ENCODE peak calls at places on chromosomes 2 and 18, in eight cellular contexts. N is heart left ventricle, D is ovary, M is breast epithelium, H is Peyer's patch, G is A673, X is kidney, Q is cardiac muscle cell. T is an unnamed sample.

GRCh38 chr2:182548031-182548950 is 121.5 kb upstream of the PDE1A start:
- DNase-seq in H (no peak), G (no peak), N (no peak), X (no peak), M (no peak), D (no peak), Q (peak; percentile 64), T (no peak)

GRCh38 chr18:30376515-30376914 is 666.0 kb downstream of the DSC3 start:
- DNase-seq in G (peak; percentile 33), Q (no peak), H (no peak), X (no peak), D (no peak), N (no peak), M (no peak), T (no peak)

GRCh38 chr2:224650815-224651439 is 65.2 kb downstream of the CCDC195 start:
- DNase-seq in X (no peak), N (no peak), D (no peak), H (no peak), M (no peak), G (peak; percentile 70), Q (peak; percentile 63), T (no peak)

GRCh38 chr2:10675126-10675525 is 14.6 kb downstream of the NOL10 start:
- DNase-seq in H (no peak), M (no peak), Q (no peak), X (no peak), G (no peak), D (no peak), N (no peak), T (no peak)

GRCh38 chr2:168174761-168175160 is 72.6 kb downstream of the STK39 start:
- DNase-seq in D (no peak), X (no peak), G (no peak), Q (no peak), N (no peak), M (no peak), H (no peak), T (no peak)

GRCh38 chr2:139867601-139868226 is 1087.5 kb upstream of the NXPH2 start:
- DNase-seq in G (peak; percentile 33), N (no peak), X (no peak), M (no peak), H (no peak), Q (no peak), D (no peak), T (no peak)

GRCh38 chr2:28407976-28408690 is 15.5 kb downstream of the FOSL2 start:
- DNase-seq in N (no peak), Q (no peak), G (no peak), D (no peak), M (no peak), X (no peak), H (no peak), T (no peak)

GRCh38 chr2:44136186-44136585 is 32.5 kb upstream of the PPM1B start:
- DNase-seq in D (no peak), Q (no peak), H (no peak), X (no peak), M (no peak), G (no peak), N (no peak), T (peak; percentile 58)

GRCh38 chr2:214810670-214811069 is 1.2 kb upstream of the BARD1 start:
- DNase-seq in M (no peak), D (peak; percentile 22), H (no peak), N (no peak), Q (no peak), X (peak; percentile 69), G (no peak), T (no peak)

GRCh38 chr2:180337136-180337535 is 330.0 kb upstream of the CWC22 start:
- DNase-seq in D (no peak), M (no peak), X (no peak), Q (no peak), N (no peak), H (no peak), G (no peak), T (no peak)

GRCh38 chr2:142872900-142873724 is 4.4 kb upstream of the KYNU start:
- DNase-seq in X (no peak), Q (no peak), G (peak; percentile 21), H (no peak), D (no peak), N (no peak), M (no peak), T (no peak)

GRCh38 chr2:28282248-28282647 is 110.4 kb upstream of the FOSL2 start:
- DNase-seq in H (no peak), M (no peak), Q (no peak), X (no peak), D (no peak), N (no peak), G (no peak), T (no peak)

GRCh38 chr2:3355951-3356569 is 21.6 kb downstream of the EIPR1 start:
- DNase-seq in D (no peak), M (no peak), H (no peak), N (no peak), X (no peak), Q (no peak), G (no peak), T (no peak)

GRCh38 chr2:147777408-147777807 is 67.4 kb upstream of the ACVR2A start:
- DNase-seq in Q (no peak), G (no peak), D (no peak), X (no peak), H (no peak), N (no peak), M (no peak), T (no peak)

GRCh38 chr2:105369777-105370690 is 28.8 kb downstream of the FHL2 start:
- DNase-seq in M (peak; percentile 90), H (peak; percentile 83), D (peak; percentile 88), N (peak; percentile 85), G (peak; percentile 91), X (peak; percentile 94), Q (peak; percentile 83), T (peak; percentile 64)

GRCh38 chr2:179222076-179222475 is 42.6 kb downstream of the SESTD1 start:
- DNase-seq in D (no peak), G (no peak), N (no peak), X (no peak), M (no peak), Q (no peak), H (no peak), T (no peak)

GRCh38 chr2:151063271-151063670 is 198.4 kb downstream of the RBM43 start:
- DNase-seq in G (peak; percentile 97), D (no peak), M (no peak), H (no peak), Q (no peak), N (no peak), X (no peak), T (no peak)

GRCh38 chr2:10030311-10030736 is 13.0 kb upstream of the KLF11 start:
- DNase-seq in N (peak; percentile 25), X (peak; percentile 54), M (no peak), D (no peak), G (no peak), Q (no peak), H (no peak), T (no peak)

GRCh38 chr2:170369894-170370293 is 191.9 kb downstream of the MYO3B start:
- DNase-seq in D (no peak), M (no peak), X (no peak), H (no peak), Q (peak; percentile 9), G (peak; percentile 67), N (no peak), T (no peak)

GRCh38 chr2:37898448-37898847 is 26.6 kb upstream of the RMDN2 start:
- DNase-seq in N (no peak), M (no peak), H (no peak), Q (no peak), G (no peak), D (no peak), X (no peak), T (no peak)

GRCh38 chr18:47881752-47882455 is 48.6 kb downstream of the SMAD2 start:
- DNase-seq in H (no peak), D (no peak), X (no peak), N (no peak), Q (no peak), M (no peak), G (no peak), T (peak; percentile 82)

GRCh38 chr2:51723716-51724115 is 691.8 kb upstream of the NRXN1 start:
- DNase-seq in N (no peak), M (no peak), H (no peak), D (no peak), G (no peak), X (no peak), Q (no peak), T (no peak)

DNA sequence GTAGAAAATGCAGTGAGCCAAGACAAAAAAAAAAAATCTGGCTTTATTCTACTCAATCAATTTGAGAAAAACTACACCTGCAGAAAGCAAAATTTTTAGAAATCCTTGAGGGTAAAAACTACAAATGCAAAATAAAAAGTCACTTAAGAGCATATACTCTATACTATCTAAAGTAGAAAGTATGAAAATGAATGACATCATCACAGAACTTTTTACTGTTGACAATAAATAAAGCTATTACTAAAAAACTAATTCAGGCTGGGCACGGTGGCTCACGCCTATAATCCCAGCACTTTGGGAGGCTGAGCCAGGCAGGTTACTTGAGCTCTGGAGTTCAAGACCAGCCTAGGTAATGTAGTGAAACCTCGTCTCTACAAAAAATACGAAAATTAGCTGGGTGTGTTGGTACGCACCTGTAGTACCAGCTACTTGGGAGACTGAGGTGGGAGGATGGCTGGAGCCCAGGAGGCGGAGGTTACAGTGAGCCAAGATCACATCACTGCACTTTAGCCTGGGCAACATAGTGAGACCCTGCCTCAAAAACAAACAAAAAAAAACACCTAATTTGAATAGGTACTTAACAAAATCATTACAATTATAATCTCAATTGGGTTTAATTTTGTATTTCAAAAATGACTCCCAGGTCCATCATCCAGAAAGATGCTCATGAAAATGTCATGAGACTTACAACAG is 7.6 kb downstream of the NFU1 start:
- DNase-seq in Q (no peak), D (no peak), X (no peak), N (no peak), G (no peak), M (no peak), H (no peak), T (no peak)
- H3K36me3 ChIP-seq in Q (peaks cover 37% of the 10 kb centered on the region), D (no peaks in the 10 kb centered on the region), X (peaks cover 13% of the 10 kb centered on the region), N (no peaks in the 10 kb centered on the region), G (peaks cover 3% of the 10 kb centered on the region), M (peaks cover 6% of the 10 kb centered on the region), H (peaks cover 4% of the 10 kb centered on the region), T (peaks cover 49% of the 10 kb centered on the region)

GRCh38 chr2:174664084-174664759 is 66.6 kb upstream of the WIPF1 start:
- DNase-seq in D (no peak), G (no peak), H (no peak), N (no peak), Q (no peak), X (peak; percentile 41), M (no peak), T (peak; percentile 12)
- H3K27ac ChIP-seq in D (no peak overlapping the region), G (no peak overlapping the region), H (peak overlapping the region; percentile 35), N (peak overlapping the region; percentile 84), Q (no peak overlapping the region), X (peak overlapping the region; percentile 16), M (peak overlapping the region; percentile 34), T (peak overlapping the region; percentile 37)

DNA sequence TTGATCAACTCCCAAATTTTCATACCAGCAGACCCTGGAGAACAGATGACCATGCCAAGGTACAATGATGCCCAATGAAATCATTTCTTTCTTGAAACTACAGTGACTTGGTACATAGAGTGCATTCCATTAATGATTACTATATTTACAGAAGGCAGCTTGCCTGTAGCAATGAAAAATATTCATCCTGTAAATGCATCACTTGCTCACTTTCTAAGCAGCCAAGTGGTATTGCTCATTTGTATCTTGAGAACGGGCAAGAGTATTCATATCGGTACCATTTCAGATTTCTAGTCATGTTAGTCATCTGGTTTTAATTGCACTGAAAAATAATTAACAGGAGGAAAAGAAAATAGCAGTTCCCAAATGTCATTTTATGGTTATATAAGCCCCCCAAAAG is 59.6 kb downstream of the VIL1 start:
- DNase-seq in X (no peak), N (no peak), H (no peak), D (no peak), Q (no peak), M (no peak), G (no peak), T (no peak)
- H3K36me3 ChIP-seq in X (peaks cover 8% of the 10 kb centered on the region), N (no peaks in the 10 kb centered on the region), H (no peaks in the 10 kb centered on the region), D (no peaks in the 10 kb centered on the region), Q (peaks cover 22% of the 10 kb centered on the region), M (peaks cover 3% of the 10 kb centered on the region), G (peaks cover 53% of the 10 kb centered on the region), T (peaks cover 72% of the 10 kb centered on the region)

GRCh38 chr2:174454566-174454965 is 32.3 kb downstream of the GPR155 start:
- DNase-seq in Q (no peak), X (no peak), D (no peak), G (no peak), N (no peak), H (no peak), M (no peak), T (no peak)
- H3K27ac ChIP-seq in Q (no peak overlapping the region), X (no peak overlapping the region), D (no peak overlapping the region), G (no peak overlapping the region), N (no peak overlapping the region), H (no peak overlapping the region), M (no peak overlapping the region), T (no peak overlapping the region)

T was measured in SJSA1.